ENCODE peak calls at places on chromosomes 4 and X, in five cellular contexts. One of them, this sample, is unnamed.
A peak's percentile ranks its signal among the peaks of the same experiment; 100 is the strongest.

GRCh38 chr4:8316251-8316771 is 46.8 kb downstream of the HTRA3 start:
- DNase-seq in psoas muscle: no peak
- DNase-seq in BJ: no peak
- DNase-seq in fibroblast of mammary gland: no peak
- DNase-seq in stomach: no peak
- DNase-seq in this sample: no peak

GRCh38 chrX:56764153-56764974 is 35.3 kb downstream of the NBDY start:
- DNase-seq in psoas muscle: peak; percentile 69
- DNase-seq in BJ: no peak
- DNase-seq in fibroblast of mammary gland: peak; percentile 91
- DNase-seq in stomach: peak; percentile 66
- DNase-seq in this sample: peak; percentile 75

GRCh38 chrX:123223859-123224258 is 39.8 kb downstream of the GRIA3 start:
- DNase-seq in psoas muscle: no peak
- DNase-seq in BJ: no peak
- DNase-seq in fibroblast of mammary gland: no peak
- DNase-seq in stomach: no peak
- DNase-seq in this sample: no peak

GRCh38 chrX:46758163-46758955 is 559 bp downstream of the SLC9A7 start:
- DNase-seq in psoas muscle: no peak
- DNase-seq in BJ: no peak
- DNase-seq in fibroblast of mammary gland: no peak
- DNase-seq in stomach: no peak
- DNase-seq in this sample: no peak

GRCh38 chr4:38333219-38333618 is 330.8 kb upstream of the KLF3 start:
- DNase-seq in psoas muscle: no peak
- DNase-seq in BJ: no peak
- DNase-seq in fibroblast of mammary gland: peak; percentile 6
- DNase-seq in stomach: no peak
- DNase-seq in this sample: no peak

GRCh38 chr4:79748835-79749234 is 324.2 kb downstream of the ANTXR2 start:
- DNase-seq in psoas muscle: no peak
- DNase-seq in BJ: no peak
- DNase-seq in fibroblast of mammary gland: no peak
- DNase-seq in stomach: no peak
- DNase-seq in this sample: no peak

GRCh38 chrX:136674270-136674986 is 26.5 kb downstream of the CD40LG start:
- DNase-seq in psoas muscle: no peak
- DNase-seq in BJ: no peak
- DNase-seq in fibroblast of mammary gland: no peak
- DNase-seq in stomach: no peak
- DNase-seq in this sample: no peak

GRCh38 chr4:173420324-173420752 is 21.4 kb upstream of the SCRG1 start:
- DNase-seq in psoas muscle: no peak
- DNase-seq in BJ: no peak
- DNase-seq in fibroblast of mammary gland: peak; percentile 62
- DNase-seq in stomach: no peak
- DNase-seq in this sample: no peak

GRCh38 chr4:109739547-109739946 is 9.7 kb upstream of the PLA2G12A start:
- DNase-seq in psoas muscle: no peak
- DNase-seq in BJ: no peak
- DNase-seq in fibroblast of mammary gland: no peak
- DNase-seq in stomach: no peak
- DNase-seq in this sample: no peak

GRCh38 chr4:80229590-80229989 is 32.3 kb downstream of the PRDM8 start:
- DNase-seq in psoas muscle: no peak
- DNase-seq in BJ: no peak
- DNase-seq in fibroblast of mammary gland: no peak
- DNase-seq in stomach: no peak
- DNase-seq in this sample: no peak

GRCh38 chr4:76212301-76212700 is 1.3 kb downstream of the SCARB2 start:
- DNase-seq in psoas muscle: no peak
- DNase-seq in BJ: no peak
- DNase-seq in fibroblast of mammary gland: no peak
- DNase-seq in stomach: no peak
- DNase-seq in this sample: no peak

GRCh38 chr4:101218346-101218745 is 129.0 kb downstream of the PPP3CA start:
- DNase-seq in psoas muscle: no peak
- DNase-seq in BJ: no peak
- DNase-seq in fibroblast of mammary gland: peak; percentile 30
- DNase-seq in stomach: no peak
- DNase-seq in this sample: no peak

GRCh38 chr4:165207016-165207430 is 338 bp upstream of the KLHL2 start:
- DNase-seq in psoas muscle: no peak
- DNase-seq in BJ: no peak
- DNase-seq in fibroblast of mammary gland: peak; percentile 18
- DNase-seq in stomach: no peak
- DNase-seq in this sample: no peak

GRCh38 chrX:20235755-20236154 is 31.0 kb downstream of the RPS6KA3 start:
- DNase-seq in psoas muscle: no peak
- DNase-seq in BJ: no peak
- DNase-seq in fibroblast of mammary gland: no peak
- DNase-seq in stomach: no peak
- DNase-seq in this sample: no peak

GRCh38 chrX:39855748-39856129 is 242.0 kb downstream of the BCOR start:
- DNase-seq in psoas muscle: no peak
- DNase-seq in BJ: no peak
- DNase-seq in fibroblast of mammary gland: peak; percentile 29
- DNase-seq in stomach: peak; percentile 54
- DNase-seq in this sample: no peak
- H3K4me3 ChIP-seq in psoas muscle: no peak overlapping the region
- H3K4me3 ChIP-seq in BJ: no peak overlapping the region
- H3K4me3 ChIP-seq in fibroblast of mammary gland: no peak overlapping the region
- H3K4me3 ChIP-seq in stomach: no peak overlapping the region
- H3K4me3 ChIP-seq in this sample: no peak overlapping the region

DNA sequence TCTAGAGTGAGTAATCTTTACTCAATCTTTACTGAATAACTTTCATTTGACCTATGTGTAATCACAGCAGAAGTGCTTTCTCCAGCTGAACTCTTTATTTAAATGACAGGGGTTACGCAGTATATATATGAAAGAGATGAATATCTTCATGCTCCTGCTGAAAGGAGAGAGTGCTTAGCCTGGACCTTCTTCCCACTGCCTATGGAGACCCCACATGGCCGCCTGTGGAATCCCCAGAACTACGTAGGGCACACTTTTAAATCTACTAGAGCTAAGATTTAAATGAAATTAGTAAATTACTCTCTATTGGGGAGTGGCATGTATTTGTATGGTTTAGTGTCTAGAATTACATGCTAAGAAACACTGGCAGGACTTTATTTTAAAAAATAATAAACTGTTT is 391.2 kb downstream of the ANKRD50 start:
- DNase-seq in psoas muscle: no peak
- DNase-seq in BJ: no peak
- DNase-seq in fibroblast of mammary gland: no peak
- DNase-seq in stomach: no peak
- DNase-seq in this sample: no peak
- TF ChIP-seq CTCF in psoas muscle: no peak
- TF ChIP-seq CTCF in BJ: no peak
- TF ChIP-seq CTCF in fibroblast of mammary gland: no peak
- TF ChIP-seq CTCF in stomach: no peak
- TF ChIP-seq CTCF in this sample: no peak

GRCh38 chrX:139831017-139831416 is 101.8 kb downstream of the ATP11C start:
- DNase-seq in psoas muscle: no peak
- DNase-seq in BJ: no peak
- DNase-seq in fibroblast of mammary gland: no peak
- DNase-seq in stomach: no peak
- DNase-seq in this sample: no peak
- H3K4me3 ChIP-seq in psoas muscle: no peak overlapping the region
- H3K4me3 ChIP-seq in BJ: no peak overlapping the region
- H3K4me3 ChIP-seq in fibroblast of mammary gland: no peak overlapping the region
- H3K4me3 ChIP-seq in stomach: no peak overlapping the region
- H3K4me3 ChIP-seq in this sample: no peak overlapping the region

GRCh38 chr4:52665592-52665991 is 6.5 kb upstream of the USP46 start:
- DNase-seq in psoas muscle: no peak
- DNase-seq in BJ: no peak
- DNase-seq in fibroblast of mammary gland: no peak
- DNase-seq in stomach: no peak
- DNase-seq in this sample: no peak
- TF ChIP-seq CTCF in psoas muscle: peak; percentile 41
- TF ChIP-seq CTCF in BJ: no peak
- TF ChIP-seq CTCF in fibroblast of mammary gland: peak; percentile 14
- TF ChIP-seq CTCF in stomach: peak; percentile 15
- TF ChIP-seq CTCF in this sample: peak; percentile 12

This sample was measured in LNCaP clone FGC.